ENCODE peak calls at places on chromosome 22, in eight cellular contexts. L, G, V, Q, S, M, F and N are unnamed samples.

GRCh38 chr22:45997077-45997774 is 20.3 kb upstream of the WNT7B start:
- DNase-seq in L (peak), G (peak), V (peak), Q (peak), S (no peak), M (peak), F (peak), N (no peak)

GRCh38 chr22:19085233-19086043 is 36.8 kb downstream of the DGCR2 start:
- DNase-seq in L (no peak), G (peak), V (no peak), Q (peak), S (no peak), M (no peak), F (peak), N (no peak)

GRCh38 chr22:49577168-49578060 is 250.3 kb downstream of the BRD1 start:
- DNase-seq in L (no peak), G (no peak), V (no peak), Q (no peak), S (no peak), M (no peak), F (no peak), N (no peak)

GRCh38 chr22:17882162-17882561 is 107.9 kb upstream of the BID start:
- DNase-seq in L (no peak), G (no peak), V (no peak), Q (no peak), S (no peak), M (peak), F (no peak), N (no peak)

GRCh38 chr22:41286639-41287091 is 678 bp upstream of the RANGAP1 start:
- DNase-seq in L (no peak), G (no peak), V (no peak), Q (no peak), S (no peak), M (peak), F (peak), N (peak)

GRCh38 chr22:39129746-39130145 is 22.7 kb downstream of the CBX7 start:
- DNase-seq in L (no peak), G (no peak), V (no peak), Q (no peak), S (no peak), M (peak), F (no peak), N (no peak)

GRCh38 chr22:33699176-33699575 is 221.1 kb downstream of the LARGE1 start:
- DNase-seq in L (no peak), G (no peak), V (no peak), Q (no peak), S (no peak), M (no peak), F (no peak), N (no peak)

GRCh38 chr22:32653823-32654222 is 147.7 kb upstream of the TIMP3 start:
- DNase-seq in L (no peak), G (no peak), V (no peak), Q (no peak), S (no peak), M (no peak), F (no peak), N (no peak)

GRCh38 chr22:36928181-36928580 is 14.8 kb downstream of the CSF2RB start:
- DNase-seq in L (no peak), G (no peak), V (no peak), Q (no peak), S (no peak), M (no peak), F (no peak), N (no peak)

GRCh38 chr22:33018232-33018864 is 39.8 kb downstream of the SYN3 start:
- DNase-seq in L (peak), G (peak), V (peak), Q (no peak), S (peak), M (peak), F (peak), N (peak)

GRCh38 chr22:36192601-36193000 is 9.0 kb downstream of the APOL4 start:
- DNase-seq in L (no peak), G (peak), V (no peak), Q (no peak), S (no peak), M (no peak), F (no peak), N (no peak)

GRCh38 chr22:41799486-41800347 is 762 bp upstream of the CCDC134 start:
- DNase-seq in L (no peak), G (peak), V (no peak), Q (peak), S (no peak), M (peak), F (peak), N (no peak)

GRCh38 chr22:39518996-39519680 is 1.2 kb upstream of the ATF4 start:
- DNase-seq in L (no peak), G (no peak), V (no peak), Q (no peak), S (no peak), M (no peak), F (peak), N (no peak)

GRCh38 chr22:48940988-48941902 is 886.4 kb downstream of the BRD1 start:
- DNase-seq in L (no peak), G (no peak), V (no peak), Q (peak), S (no peak), M (no peak), F (no peak), N (no peak)

GRCh38 chr22:22103078-22103593 is 120.5 kb upstream of the TOP3B start:
- DNase-seq in L (no peak), G (no peak), V (no peak), Q (no peak), S (no peak), M (no peak), F (peak), N (no peak)

GRCh38 chr22:49724030-49724892 is 103.4 kb downstream of the BRD1 start:
- DNase-seq in L (no peak), G (no peak), V (no peak), Q (peak), S (peak), M (no peak), F (peak), N (no peak)

GRCh38 chr22:48688366-48688765 is 1139.3 kb downstream of the BRD1 start:
- DNase-seq in L (no peak), G (no peak), V (no peak), Q (no peak), S (no peak), M (no peak), F (no peak), N (no peak)

GRCh38 chr22:19766506-19767426 is 6.2 kb downstream of the TBX1 start:
- DNase-seq in L (no peak), G (peak), V (no peak), Q (peak), S (no peak), M (peak), F (peak), N (no peak)

GRCh38 chr22:50691521-50691920 is 18.9 kb downstream of the SHANK3 start:
- DNase-seq in L (no peak), G (peak), V (no peak), Q (no peak), S (no peak), M (no peak), F (peak), N (peak)

GRCh38 chr22:39300198-39300830 is 19.1 kb downstream of the RPL3 start:
- DNase-seq in L (no peak), G (peak), V (no peak), Q (peak), S (no peak), M (peak), F (peak), N (no peak)

GRCh38 chr22:24954114-24954463 is 1.6 kb downstream of the KIAA1671 start:
- DNase-seq in L (no peak), G (peak), V (no peak), Q (no peak), S (no peak), M (peak), F (no peak), N (no peak)

GRCh38 chr22:50326959-50327710 is at the start of gene DENND6B:
- DNase-seq in L (no peak), G (peak), V (peak), Q (peak), S (peak), M (peak), F (peak), N (peak)

GRCh38 chr22:20510811-20511577 is 3.6 kb downstream of the MED15 start:
- DNase-seq in L (no peak), G (peak), V (no peak), Q (no peak), S (no peak), M (no peak), F (no peak), N (no peak)

GRCh38 chr22:43263645-43264514 is 76.9 kb upstream of the TTLL12 start:
- DNase-seq in L (peak), G (peak), V (no peak), Q (no peak), S (peak), M (peak), F (no peak), N (peak)

GRCh38 chr22:32685527-32685926 is 116.0 kb upstream of the TIMP3 start:
- DNase-seq in L (no peak), G (no peak), V (no peak), Q (no peak), S (no peak), M (no peak), F (no peak), N (no peak)

GRCh38 chr22:35971418-35972119 is 57.1 kb downstream of the RBFOX2 start:
- DNase-seq in L (no peak), G (peak), V (peak), Q (no peak), S (no peak), M (no peak), F (peak), N (no peak)

GRCh38 chr22:38267086-38267485 is 5.7 kb downstream of the TMEM184B start:
- DNase-seq in L (no peak), G (no peak), V (no peak), Q (no peak), S (no peak), M (no peak), F (no peak), N (peak)

GRCh38 chr22:32511776-32512175 is 37.2 kb downstream of the FBXO7 start:
- DNase-seq in L (no peak), G (no peak), V (no peak), Q (no peak), S (no peak), M (no peak), F (no peak), N (no peak)

GRCh38 chr22:27749597-27750225 is 51.8 kb downstream of the MN1 start:
- DNase-seq in L (no peak), G (peak), V (no peak), Q (no peak), S (no peak), M (no peak), F (no peak), N (no peak)

GRCh38 chr22:48841881-48842582 is 985.6 kb downstream of the BRD1 start:
- DNase-seq in L (no peak), G (no peak), V (no peak), Q (no peak), S (no peak), M (no peak), F (no peak), N (no peak)

GRCh38 chr22:44828193-44828592 is 75.8 kb downstream of the ARHGAP8 start:
- DNase-seq in L (no peak), G (no peak), V (no peak), Q (no peak), S (no peak), M (no peak), F (peak), N (no peak)

GRCh38 chr22:24583221-24583971 is 9.5 kb downstream of the LRRC75B start:
- DNase-seq in L (no peak), G (peak), V (peak), Q (no peak), S (no peak), M (no peak), F (no peak), N (no peak)

GRCh38 chr22:48845356-48845936 is 982.2 kb downstream of the BRD1 start:
- DNase-seq in L (no peak), G (no peak), V (no peak), Q (no peak), S (no peak), M (no peak), F (no peak), N (no peak)

GRCh38 chr22:22773427-22773826 is 114.2 kb upstream of the IGLL5 start:
- DNase-seq in L (no peak), G (no peak), V (no peak), Q (no peak), S (no peak), M (no peak), F (no peak), N (no peak)

GRCh38 chr22:27348634-27349033 is 452.9 kb downstream of the MN1 start:
- DNase-seq in L (no peak), G (no peak), V (no peak), Q (no peak), S (no peak), M (no peak), F (no peak), N (no peak)

GRCh38 chr22:22882033-22882717 is 5.4 kb upstream of the IGLL5 start:
- DNase-seq in L (no peak), G (no peak), V (no peak), Q (no peak), S (no peak), M (no peak), F (no peak), N (no peak)